ENCODE peak calls at places on chromosomes 1 and 21, in eight cellular contexts. D is HCT116; P is Panc1; C is A673; Y is aorta; F is CD8-positive, alpha-beta memory T cell; X is transverse colon; O is IMR-90. I is an unnamed sample. For H3K4me1, the result is how much of the 10 kb centered on the place peaks cover.

GRCh38 chr1:237041795-237042466 is at the start of gene RYR2:
- DNase-seq in C (peak), P (no peak), F (no peak), O (no peak), Y (peak), X (no peak), D (no peak), I (no peak)

GRCh38 chr1:39900662-39901485 is 843 bp downstream of the MYCL start:
- DNase-seq in D (no peak), P (no peak), F (no peak), Y (no peak), X (peak), C (no peak), O (peak), I (peak)

GRCh38 chr1:174466607-174467006 is 18.8 kb downstream of the GPR52 start:
- DNase-seq in Y (no peak), O (no peak), X (no peak), D (no peak), C (no peak), F (no peak), P (no peak), I (no peak)

GRCh38 chr1:196407358-196408041 is 200.7 kb downstream of the KCNT2 start:
- DNase-seq in Y (no peak), O (peak), P (no peak), C (no peak), X (no peak), F (no peak), D (no peak), I (no peak)

GRCh38 chr1:28070725-28071593 is 17.5 kb downstream of the EYA3 start:
- DNase-seq in C (no peak), F (no peak), Y (no peak), O (no peak), X (no peak), D (no peak), P (no peak), I (no peak)

GRCh38 chr1:211483896-211484612 is 7.9 kb downstream of the RD3 start:
- DNase-seq in Y (no peak), X (no peak), F (no peak), D (no peak), C (no peak), O (no peak), P (no peak), I (no peak)

GRCh38 chr1:59669752-59670312 is 144.9 kb upstream of the HOOK1 start:
- DNase-seq in Y (peak), C (peak), O (peak), P (no peak), F (no peak), D (no peak), X (no peak), I (no peak)

GRCh38 chr1:197775282-197776262 is at the start of gene DENND1B:
- DNase-seq in Y (peak), O (peak), P (peak), X (peak), D (peak), C (peak), F (peak), I (peak)

GRCh38 chr1:90721210-90722194 is 4.4 kb upstream of the BARHL2 start:
- DNase-seq in P (peak), Y (no peak), F (no peak), O (peak), C (peak), X (peak), D (peak), I (peak)

GRCh38 chr1:37481289-37482003 is 7.1 kb downstream of the ZC3H12A start:
- DNase-seq in F (peak), O (no peak), D (no peak), C (no peak), Y (no peak), X (peak), P (no peak), I (no peak)

GRCh38 chr1:171254859-171255258 is 6.6 kb downstream of the FMO1 start:
- DNase-seq in P (no peak), C (no peak), Y (no peak), X (no peak), O (peak), F (no peak), D (no peak), I (no peak)

GRCh38 chr1:99621340-99621901 is 24.5 kb upstream of the PALMD start:
- DNase-seq in C (no peak), X (no peak), Y (no peak), P (no peak), F (no peak), D (no peak), O (peak), I (no peak)

GRCh38 chr1:10253149-10253548 is 42.8 kb downstream of the KIF1B start:
- DNase-seq in P (no peak), F (no peak), C (no peak), Y (no peak), X (no peak), O (no peak), D (no peak), I (no peak)
- H3K4me1 ChIP-seq in P (under half), F (under half), C (under half), Y (under half), X (under half), O (under half), D (under half), I (under half)

GRCh38 chr1:67194209-67194863 is 28.1 kb downstream of the IL23R start:
- DNase-seq in D (no peak), X (no peak), O (no peak), P (no peak), F (peak), Y (no peak), C (no peak), I (no peak)
- H3K4me3 ChIP-seq in D (no peak), X (no peak), O (no peak), P (no peak), F (no peak), Y (no peak), C (no peak), I (no peak)

GRCh38 chr1:2526824-2527552 is 592 bp upstream of the PANK4 start:
- DNase-seq in X (peak), O (peak), D (no peak), P (no peak), C (no peak), F (no peak), Y (no peak), I (peak)

GRCh38 chr1:2528611-2528965 is 1.5 kb downstream of the HES5 start:
- DNase-seq in O (no peak), F (no peak), P (no peak), X (no peak), C (no peak), D (no peak), Y (no peak), I (no peak)

GRCh38 chr1:2527553-2527860 is 1.1 kb upstream of the PANK4 start:
- DNase-seq in O (no peak), D (no peak), Y (no peak), X (no peak), F (no peak), P (no peak), C (no peak), I (peak)

GRCh38 chr1:2528966-2529750 is 905 bp downstream of the HES5 start:
- DNase-seq in X (peak), Y (no peak), C (peak), F (peak), D (no peak), O (no peak), P (no peak), I (peak)

DNA sequence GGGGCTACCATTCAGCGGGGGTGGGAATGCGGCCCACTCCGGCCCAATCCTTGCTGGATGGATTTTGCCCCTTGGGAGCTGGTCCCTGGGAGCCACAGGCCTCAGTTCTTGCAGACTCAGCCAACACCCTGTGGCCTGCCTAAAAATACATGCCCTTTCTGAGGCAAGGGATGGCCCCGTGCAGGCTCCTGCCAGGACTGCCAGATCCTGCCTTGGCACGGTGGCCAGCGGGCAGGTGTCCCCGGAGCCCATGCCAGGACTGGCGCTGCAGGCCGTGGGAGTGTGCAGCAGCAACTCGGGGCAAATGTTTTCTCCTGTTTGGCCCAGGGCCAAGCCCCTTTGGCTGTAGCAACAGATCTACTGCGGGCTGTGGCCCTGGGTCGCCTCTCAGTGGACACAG is 1.6 kb upstream of the PANK4 start:
- DNase-seq in X (no peak), P (no peak), D (no peak), O (no peak), Y (no peak), C (no peak), F (no peak), I (peak)
- H3K4me1 ChIP-seq in X (half or more), P (under half), D (under half), O (under half), Y (under half), C (under half), F (half or more), I (half or more)

GRCh38 chr1:154404984-154405761 is at the start of gene IL6R:
- DNase-seq in D (peak), F (peak), Y (peak), C (peak), O (peak), P (peak), X (peak), I (peak)
- H3K4me3 ChIP-seq in D (peak), F (peak), Y (peak), C (peak), O (peak), P (peak), X (peak), I (peak)

GRCh38 chr1:89089962-89090361 is 25.0 kb upstream of the GBP1 start:
- DNase-seq in F (no peak), C (no peak), O (no peak), D (no peak), Y (no peak), X (no peak), P (no peak), I (no peak)
- H3K4me1 ChIP-seq in F (under half), C (under half), O (under half), D (under half), Y (under half), X (under half), P (under half), I (under half)

GRCh38 chr1:998905-999796 is 746 bp downstream of the HES4 start:
- DNase-seq in D (no peak), O (peak), F (peak), C (peak), X (no peak), P (no peak), Y (peak), I (peak)
- H3K4me3 ChIP-seq in D (peak), O (peak), F (no peak), C (peak), X (peak), P (peak), Y (peak), I (peak)

DNA sequence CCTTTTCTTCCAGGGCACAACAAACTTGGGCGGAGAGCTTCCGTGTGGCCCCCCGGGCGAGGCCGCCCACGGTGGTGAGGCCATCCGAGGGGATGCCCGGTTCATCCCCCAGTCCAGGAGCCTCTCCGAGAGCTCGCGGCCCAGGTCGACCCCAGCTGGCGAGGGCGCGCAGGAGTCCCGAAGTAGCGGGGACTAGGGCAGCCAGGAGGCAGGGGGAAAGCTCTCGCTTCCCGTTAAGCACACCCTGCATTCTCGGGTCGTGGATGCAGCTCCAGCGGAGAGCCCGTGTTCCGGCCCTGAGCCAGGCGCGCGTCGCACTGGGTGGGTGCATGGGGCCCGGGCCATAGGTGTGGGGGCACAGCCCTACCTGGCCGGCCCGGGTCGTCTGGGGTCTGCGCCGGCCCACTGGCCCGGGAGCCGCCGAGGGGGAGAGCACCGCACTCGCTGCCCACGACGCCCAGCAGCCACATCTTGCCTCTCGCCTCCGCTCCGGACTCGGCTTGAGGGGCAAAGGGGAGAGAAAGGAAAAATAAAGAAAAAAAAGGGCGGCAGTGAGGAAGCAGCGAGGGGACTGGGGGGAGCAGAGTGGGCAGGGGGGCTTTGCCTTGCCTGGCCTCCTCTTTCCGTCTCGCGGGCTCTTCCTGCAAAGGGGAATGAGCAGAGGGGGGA is 1.8 kb downstream of the RNF220 start:
- DNase-seq in F (peak), C (peak), P (no peak), O (no peak), X (no peak), Y (peak), D (no peak), I (no peak)
- H3K4me1 ChIP-seq in F (under half), C (under half), P (under half), O (under half), X (under half), Y (under half), D (under half), I (under half)

GRCh38 chr1:154502066-154502741 is at the start of the genes SHE and TDRD10:
- DNase-seq in X (peak), Y (peak), C (no peak), O (no peak), D (no peak), P (no peak), F (no peak), I (no peak)

GRCh38 chr1:154499446-154499845 is 2.6 kb upstream of the TDRD10 start:
- DNase-seq in O (no peak), C (no peak), Y (no peak), D (no peak), P (no peak), X (no peak), F (no peak), I (no peak)

GRCh38 chr1:154501423-154502065 is 475 bp upstream of the TDRD10 start:
- DNase-seq in D (no peak), F (no peak), Y (peak), O (no peak), X (peak), P (no peak), C (no peak), I (peak)

GRCh38 chr1:154502742-154503111 is 515 bp upstream of the SHE start:
- DNase-seq in F (no peak), O (no peak), C (no peak), Y (no peak), X (no peak), D (no peak), P (no peak), I (no peak)

DNA sequence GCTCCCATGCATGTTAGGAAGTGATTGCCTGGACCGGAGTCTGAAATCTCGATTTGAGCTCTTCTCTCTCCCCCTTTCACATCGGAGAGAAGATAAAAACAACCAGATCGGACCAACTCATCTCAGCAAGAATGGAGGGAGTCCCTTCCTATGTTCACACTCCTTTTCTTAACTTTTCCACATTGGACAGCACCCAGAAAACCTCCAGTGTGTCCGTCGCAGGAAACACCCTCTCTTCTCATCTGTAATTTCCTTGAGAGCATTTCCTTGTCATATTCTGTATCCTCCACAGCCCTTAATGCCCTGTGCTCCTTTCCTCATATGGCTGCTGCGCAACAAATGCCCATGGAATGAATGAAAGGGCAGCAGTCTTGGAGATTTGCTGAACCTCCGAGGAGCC is 1.5 kb upstream of the TDRD10 start:
- DNase-seq in Y (no peak), D (no peak), C (no peak), F (no peak), P (no peak), X (no peak), O (no peak), I (no peak)
- H3K4me3 ChIP-seq in Y (no peak), D (no peak), C (no peak), F (no peak), P (no peak), X (peak), O (no peak), I (no peak)

DNA sequence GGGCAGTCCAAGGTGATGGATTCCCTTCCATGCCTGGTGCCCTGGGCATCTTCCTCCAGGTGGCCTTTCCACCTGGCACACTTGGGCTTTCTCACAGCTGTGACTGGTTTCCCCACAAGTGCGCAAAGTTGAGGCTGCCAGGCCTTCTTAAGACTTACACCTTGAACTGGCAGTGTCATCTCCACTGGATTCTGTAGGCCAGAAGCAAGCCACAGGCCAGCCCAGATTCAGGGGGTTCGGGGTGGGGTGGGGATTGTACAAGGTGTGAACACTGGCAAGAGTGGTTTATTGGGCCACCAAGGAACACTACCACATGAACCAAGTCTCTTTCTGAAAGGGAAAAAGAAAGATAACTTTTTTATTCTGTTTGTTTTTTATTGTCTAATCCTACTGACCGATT is 27.2 kb downstream of the DYRK1A start:
- DNase-seq in O (no peak), C (no peak), D (no peak), X (no peak), Y (no peak), F (no peak), P (no peak), I (no peak)
- H3K4me1 ChIP-seq in O (under half), C (under half), D (under half), X (under half), Y (under half), F (half or more), P (under half), I (under half)

I was measured in mucosa of descending colon.